ENCODE peak calls at places on chromosomes 13 and 19, in nine cellular contexts. C is head of caudate nucleus; Y is progenitor cell of endocrine pancreas; W is IMR-90; Z is activated gamma-delta T cell treated with anti-CD3 and anti-CD28 coated beads, Interleukin-2, amount 50 U/mL, for 16 hours; B is T-helper 1 cell; H is natural killer cell; S is AG09319; U is activated CD4-positive, alpha-beta T cell treated with anti-CD3 and anti-CD28 coated beads, Interleukin-2, amount 50 U/mL, for 48 hours. G is an unnamed sample.

GRCh38 chr13:24834902-24835510 is 71.0 kb downstream of the RNF17 start:
- DNase-seq in Y (no peak), H (no peak), B (no peak), U (no peak), S (no peak), W (no peak), Z (no peak), C (no peak), G (no peak)

GRCh38 chr19:30799854-30800755 is 427.9 kb downstream of the ZNF536 start:
- DNase-seq in Y (peak), H (no peak), Z (no peak), W (no peak), B (no peak), S (no peak), U (peak), C (peak), G (peak)

GRCh38 chr13:29304148-29304547 is 291.3 kb downstream of the SLC7A1 start:
- DNase-seq in U (no peak), S (no peak), Z (no peak), H (no peak), C (no peak), B (no peak), Y (no peak), W (no peak), G (no peak)

GRCh38 chr19:54158812-54159351 is 639 bp downstream of the LENG1 start:
- DNase-seq in H (no peak), W (peak), Y (no peak), B (no peak), U (peak), Z (no peak), S (no peak), C (no peak), G (no peak)

GRCh38 chr13:85277753-85278152 is 521.5 kb downstream of the SLITRK6 start:
- DNase-seq in C (no peak), Y (no peak), Z (no peak), U (no peak), B (no peak), W (peak), S (no peak), H (no peak), G (no peak)

GRCh38 chr13:40583738-40584137 is 82.7 kb downstream of the FOXO1 start:
- DNase-seq in Z (no peak), U (no peak), H (no peak), W (no peak), S (no peak), Y (no peak), C (no peak), B (no peak), G (no peak)

GRCh38 chr19:49512970-49513745 is 697 bp downstream of the FCGRT start:
- DNase-seq in S (no peak), Y (peak), H (no peak), C (no peak), B (no peak), Z (no peak), U (peak), W (no peak), G (peak)

GRCh38 chr19:29014857-29015436 is 198.0 kb downstream of the UQCRFS1 start:
- DNase-seq in W (no peak), C (no peak), S (no peak), U (no peak), Y (no peak), H (no peak), B (no peak), Z (no peak), G (no peak)

GRCh38 chr13:30125422-30126073 is 181.8 kb downstream of the KATNAL1 start:
- DNase-seq in B (no peak), Y (no peak), U (no peak), W (peak), Z (no peak), S (peak), H (no peak), C (no peak), G (no peak)

GRCh38 chr13:79692846-79693245 is 211.9 kb downstream of the NDFIP2 start:
- DNase-seq in U (no peak), Z (no peak), Y (no peak), S (peak), W (no peak), C (no peak), H (no peak), B (no peak), G (no peak)

GRCh38 chr13:57858376-57858775 is 226.8 kb downstream of the PCDH17 start:
- DNase-seq in U (no peak), B (no peak), S (no peak), Y (no peak), W (no peak), Z (no peak), H (no peak), C (no peak), G (no peak)

GRCh38 chr13:49220856-49221614 is 897 bp downstream of the MLNR start:
- DNase-seq in W (peak), Y (no peak), U (peak), S (no peak), B (no peak), C (no peak), H (no peak), Z (no peak), G (no peak)

GRCh38 chr19:39474139-39474620 is 6.5 kb upstream of the TIMM50 start:
- DNase-seq in H (peak), Y (peak), S (no peak), C (peak), U (peak), Z (peak), W (peak), B (peak), G (peak)

GRCh38 chr19:3556978-3557460 is 367 bp downstream of the MFSD12 start:
- DNase-seq in C (peak), Y (no peak), S (no peak), Z (peak), H (peak), W (peak), B (peak), U (peak), G (no peak)

G was measured in HAP-1.